ENCODE peak calls at places on chromosomes 6 and 20, in five cellular contexts. M is thyroid gland, Y is neural progenitor cell, R is lower lobe of right lung, A is body of pancreas. B is an unnamed sample.
A peak's percentile ranks its signal among the peaks of the same experiment; 100 is the strongest.

GRCh38 chr6:107692351-107692750 is 131.8 kb downstream of the SCML4 start:
- DNase-seq in M (no peak), Y (no peak), R (no peak), A (no peak), B (peak; percentile 85)

GRCh38 chr20:59580208-59580980 is 23.9 kb upstream of the PHACTR3 start:
- DNase-seq in M (no peak), Y (no peak), R (no peak), A (no peak), B (no peak)

GRCh38 chr6:63783096-63783495 is 147.5 kb downstream of the PHF3 start:
- DNase-seq in M (no peak), Y (no peak), R (no peak), A (peak; percentile 47), B (no peak)

GRCh38 chr20:23397961-23398360 is 23.3 kb downstream of the NAPB start:
- DNase-seq in M (no peak), Y (no peak), R (no peak), A (no peak), B (no peak)

GRCh38 chr6:70221715-70222236 is 81.1 kb downstream of the COL9A1 start:
- DNase-seq in M (no peak), Y (no peak), R (no peak), A (no peak), B (no peak)

GRCh38 chr6:6972456-6972855 is 135.3 kb upstream of the RREB1 start:
- DNase-seq in M (no peak), Y (no peak), R (no peak), A (peak; percentile 61), B (peak; percentile 94)

GRCh38 chr20:23143986-23144695 is 58.0 kb upstream of the CD93 start:
- DNase-seq in M (no peak), Y (no peak), R (no peak), A (no peak), B (no peak)

GRCh38 chr6:137005073-137005472 is 39.7 kb downstream of the IL20RA start:
- DNase-seq in M (no peak), Y (no peak), R (no peak), A (no peak), B (no peak)

GRCh38 chr6:137724495-137725211 is 142.4 kb upstream of the TNFAIP3 start:
- DNase-seq in M (no peak), Y (no peak), R (peak; percentile 64), A (no peak), B (no peak)

GRCh38 chr20:16535281-16535680 is 38.0 kb downstream of the KIF16B start:
- DNase-seq in M (no peak), Y (no peak), R (no peak), A (no peak), B (no peak)

GRCh38 chr20:46624941-46625340 is 26.3 kb downstream of the SLC13A3 start:
- DNase-seq in M (no peak), Y (no peak), R (no peak), A (no peak), B (no peak)

GRCh38 chr6:16681260-16681873 is 79.9 kb downstream of the ATXN1 start:
- DNase-seq in M (peak; percentile 86), Y (no peak), R (no peak), A (no peak), B (peak; percentile 64)

GRCh38 chr6:11672261-11672660 is 106.3 kb downstream of the ADTRP start:
- DNase-seq in M (no peak), Y (no peak), R (no peak), A (no peak), B (no peak)

GRCh38 chr20:44401770-44402390 is 46.4 kb downstream of the HNF4A start:
- DNase-seq in M (no peak), Y (no peak), R (no peak), A (no peak), B (no peak)

GRCh38 chr20:33673115-33673410 is 1.2 kb downstream of the NECAB3 start:
- DNase-seq in M (no peak), Y (no peak), R (no peak), A (no peak), B (no peak)

GRCh38 chr20:33673411-33674293 is 576 bp downstream of the NECAB3 start:
- DNase-seq in M (no peak), Y (no peak), R (peak; percentile 70), A (no peak), B (no peak)

GRCh38 chr20:33671573-33672288 is 2.5 kb downstream of the NECAB3 start:
- DNase-seq in M (no peak), Y (no peak), R (no peak), A (no peak), B (no peak)

GRCh38 chr20:33670715-33671499 is 3.3 kb downstream of the NECAB3 start:
- DNase-seq in M (no peak), Y (no peak), R (no peak), A (no peak), B (no peak)

GRCh38 chr20:33672426-33673114 is 1.7 kb downstream of the NECAB3 start:
- DNase-seq in M (peak; percentile 40), Y (no peak), R (no peak), A (no peak), B (peak; percentile 21)
- H3K27ac ChIP-seq in M (peak overlapping the region; percentile 84), Y (no peak overlapping the region), R (no peak overlapping the region), A (peak overlapping the region; percentile 75), B (no peak overlapping the region)

GRCh38 chr6:56526860-56527544 is 115.7 kb downstream of the DST start:
- DNase-seq in M (no peak), Y (no peak), R (no peak), A (no peak), B (no peak)

GRCh38 chr6:56527934-56528333 is 114.8 kb downstream of the DST start:
- DNase-seq in M (no peak), Y (no peak), R (no peak), A (no peak), B (no peak)

GRCh38 chr6:56529594-56530191 is 113.0 kb downstream of the DST start:
- DNase-seq in M (no peak), Y (no peak), R (no peak), A (no peak), B (no peak)

GRCh38 chr6:56525976-56526375 is 116.7 kb downstream of the DST start:
- DNase-seq in M (no peak), Y (peak; percentile 71), R (no peak), A (no peak), B (no peak)

DNA sequence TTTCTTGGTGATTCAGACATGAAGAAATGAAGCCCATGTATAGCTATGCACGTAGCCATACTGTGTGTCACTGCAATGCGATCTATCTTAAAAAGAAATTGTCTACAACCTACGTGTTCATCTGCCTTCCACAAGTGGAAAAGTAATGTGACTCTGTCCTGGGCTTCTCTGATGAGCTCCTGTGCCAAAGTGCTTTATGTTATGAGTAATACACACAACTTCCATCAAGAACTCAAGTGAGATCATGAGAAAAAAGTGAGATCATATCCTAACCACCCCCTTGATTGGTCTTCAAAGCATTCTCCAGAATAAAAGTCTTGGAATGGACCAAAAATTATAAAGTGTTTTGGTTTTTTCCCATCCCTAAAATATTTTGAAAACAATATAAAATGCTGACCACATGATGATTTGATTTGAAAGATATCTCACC is 114.3 kb downstream of the DST start:
- DNase-seq in M (no peak), Y (no peak), R (no peak), A (no peak), B (no peak)
- H3K36me3 ChIP-seq in M (peaks cover 13% of the 10 kb centered on the region), Y (peaks cover 18% of the 10 kb centered on the region), R (peaks cover 78% of the 10 kb centered on the region), A (peaks cover 5% of the 10 kb centered on the region), B (peaks cover 8% of the 10 kb centered on the region)

GRCh38 chr20:41173791-41174341 is 36.5 kb downstream of the PLCG1 start:
- DNase-seq in M (no peak), Y (no peak), R (no peak), A (no peak), B (no peak)
- H3K4me1 ChIP-seq in M (peaks cover 6% of the 10 kb centered on the region), Y (peaks cover 35% of the 10 kb centered on the region), R (peaks cover 46% of the 10 kb centered on the region), A (peaks cover 7% of the 10 kb centered on the region), B (no peaks in the 10 kb centered on the region)

DNA sequence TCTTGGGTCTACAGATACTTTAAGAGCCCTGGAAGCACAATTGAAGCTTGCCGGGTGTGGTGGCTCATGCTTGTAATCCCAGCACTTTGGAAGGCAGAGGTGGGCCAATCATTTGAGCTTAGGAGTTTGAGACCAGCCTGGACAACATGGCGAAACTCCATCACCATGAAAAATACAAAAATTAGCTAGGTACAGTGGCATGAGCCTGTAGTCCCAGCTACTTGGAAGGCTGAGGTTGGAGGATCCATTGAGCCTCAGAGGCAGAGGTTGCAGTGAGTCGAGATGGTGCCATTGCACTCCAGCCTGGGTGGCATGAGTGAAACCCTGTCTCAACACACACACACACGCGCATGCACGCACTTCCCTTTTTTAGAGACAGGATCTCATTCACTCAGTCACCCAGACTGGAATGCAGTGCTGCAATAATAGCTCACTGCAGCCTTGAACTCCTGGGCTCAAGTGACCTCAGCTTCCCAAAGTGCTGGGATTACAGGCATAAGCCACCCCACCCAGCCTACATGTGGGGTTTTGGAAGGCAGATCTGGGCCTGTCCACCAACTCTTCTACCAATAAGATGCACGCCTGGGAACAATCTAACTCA is 182.5 kb upstream of the JARID2 start:
- DNase-seq in M (no peak), Y (no peak), R (peak; percentile 80), A (no peak), B (no peak)
- H3K27ac ChIP-seq in M (no peak overlapping the region), Y (no peak overlapping the region), R (no peak overlapping the region), A (no peak overlapping the region), B (no peak overlapping the region)

GRCh38 chr20:39036851-39037250 is 74.7 kb downstream of the DHX35 start:
- DNase-seq in M (no peak), Y (no peak), R (no peak), A (no peak), B (no peak)

GRCh38 chr20:39032997-39033396 is 70.9 kb downstream of the DHX35 start:
- DNase-seq in M (no peak), Y (no peak), R (no peak), A (no peak), B (no peak)

GRCh38 chr20:39038047-39038446 is 75.9 kb downstream of the DHX35 start:
- DNase-seq in M (no peak), Y (no peak), R (no peak), A (no peak), B (no peak)

GRCh38 chr20:39038495-39038894 is 76.4 kb downstream of the DHX35 start:
- DNase-seq in M (no peak), Y (no peak), R (no peak), A (no peak), B (no peak)

GRCh38 chr20:39036011-39036410 is 73.9 kb downstream of the DHX35 start:
- DNase-seq in M (no peak), Y (no peak), R (no peak), A (no peak), B (no peak)
- H3K36me3 ChIP-seq in M (peaks cover 46% of the 10 kb centered on the region), Y (peaks cover 7% of the 10 kb centered on the region), R (peaks cover 95% of the 10 kb centered on the region), A (peaks cover 23% of the 10 kb centered on the region), B (peaks cover 38% of the 10 kb centered on the region)

DNA sequence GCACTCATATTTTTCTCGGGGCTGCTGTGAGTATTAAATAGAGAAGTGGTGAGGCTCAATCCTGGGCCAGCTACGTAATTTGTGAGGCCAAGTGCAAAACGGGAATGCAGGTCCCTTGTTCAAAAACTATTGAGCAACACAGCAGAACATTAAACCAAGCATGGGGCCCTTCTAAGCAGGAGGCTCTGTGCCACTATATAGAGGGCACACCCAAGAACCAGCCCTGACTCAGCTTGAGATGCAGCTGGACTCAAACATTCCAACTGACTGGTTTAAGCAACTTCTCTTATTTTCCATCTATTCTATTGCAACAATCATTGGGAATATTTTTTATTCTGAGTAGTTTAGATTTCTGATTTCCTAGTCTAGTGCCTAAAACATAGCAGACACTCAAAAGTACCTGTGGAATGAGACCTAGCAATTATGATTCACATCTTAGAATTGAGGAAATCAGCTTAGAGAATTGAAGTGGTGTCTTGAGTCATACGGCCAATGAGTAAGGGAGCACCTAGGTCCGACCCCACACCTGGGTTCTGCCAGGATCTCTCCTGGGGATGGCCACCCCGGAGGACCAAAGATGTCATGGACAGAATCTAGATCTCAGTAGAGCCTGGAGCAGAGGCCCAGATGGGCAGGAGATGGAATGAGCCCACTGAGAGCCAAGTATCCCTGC is 1.3 kb downstream of the SIRPB2 start:
- DNase-seq in M (no peak), Y (no peak), R (no peak), A (no peak), B (no peak)
- H3K4me1 ChIP-seq in M (no peaks in the 10 kb centered on the region), Y (no peaks in the 10 kb centered on the region), R (peaks cover 9% of the 10 kb centered on the region), A (no peaks in the 10 kb centered on the region), B (no peaks in the 10 kb centered on the region)

B was measured in cardiac muscle cell.